ENCODE peak calls at places on chromosomes 4 and X, in eight cellular contexts. C is fibroblast of gingiva, D is germinal center, A is NCI-H2081 treated with DMSO at 0.1 percent for 48 hours, F is cardiac muscle cell, O is Panc1, G is NCI-H774, Y is HTR-8/SVneo. M is an unnamed sample.

GRCh38 chrX:53186363-53186762 is 38.6 kb downstream of the KDM5C start:
- DNase-seq in C (no peak), D (no peak), Y (no peak), O (no peak), F (no peak), A (no peak), G (no peak), M (no peak)

GRCh38 chr4:107255596-107255995 is 219.5 kb upstream of the DKK2 start:
- DNase-seq in F (no peak), A (no peak), D (no peak), G (no peak), O (no peak), C (no peak), Y (no peak), M (no peak)

GRCh38 chr4:156295676-156296075 is 342.0 kb upstream of the CTSO start:
- DNase-seq in C (no peak), D (no peak), F (no peak), A (no peak), O (no peak), G (no peak), Y (no peak), M (no peak)

GRCh38 chrX:107566603-107567262 is 61.6 kb upstream of the PRPS1 start:
- DNase-seq in D (no peak), Y (no peak), F (no peak), A (no peak), O (no peak), C (no peak), G (no peak), M (no peak)

GRCh38 chr4:1540601-1541375 is 134.5 kb upstream of the NKX1-1 start:
- DNase-seq in G (no peak), D (no peak), Y (no peak), C (no peak), O (no peak), F (no peak), A (no peak), M (peak)

GRCh38 chr4:177573487-177573886 is 131.2 kb upstream of the AGA start:
- DNase-seq in C (peak), D (no peak), G (no peak), Y (peak), A (no peak), O (no peak), F (no peak), M (no peak)

GRCh38 chr4:154082760-154083530 is 294.1 kb upstream of the SFRP2 start:
- DNase-seq in A (no peak), Y (no peak), D (no peak), O (no peak), F (peak), G (no peak), C (no peak), M (no peak)

GRCh38 chr4:183797445-183798248 is 107.5 kb upstream of the STOX2 start:
- DNase-seq in C (peak), Y (peak), F (peak), D (no peak), O (no peak), G (no peak), A (no peak), M (peak)

GRCh38 chrX:28177202-28177601 is 196.0 kb upstream of the DCAF8L1 start:
- DNase-seq in A (no peak), F (peak), D (no peak), O (no peak), C (no peak), G (no peak), Y (no peak), M (no peak)

GRCh38 chr4:2745981-2746806 is 9.9 kb downstream of the TNIP2 start:
- DNase-seq in D (peak), C (no peak), Y (peak), G (no peak), O (no peak), A (no peak), F (no peak), M (peak)

GRCh38 chr4:113837397-113837796 is 75.9 kb upstream of the CAMK2D start:
- DNase-seq in O (peak), G (no peak), Y (no peak), C (peak), A (no peak), D (peak), F (no peak), M (no peak)

GRCh38 chr4:9762823-9763475 is 18.5 kb upstream of the DRD5 start:
- DNase-seq in Y (peak), C (peak), D (peak), F (peak), O (peak), G (peak), A (peak), M (no peak)

GRCh38 chrX:7462110-7462509 is 314.2 kb upstream of the PUDP start:
- DNase-seq in G (no peak), A (no peak), D (no peak), Y (no peak), F (no peak), O (no peak), C (no peak), M (no peak)

M was measured in left ventricle myocardium superior.